ENCODE peak calls at places on chromosomes 2 and 18, in nine cellular contexts. M is OCI-LY7; R is Calu3; B is activated naive CD4-positive, alpha-beta T cell treated with anti-CD3 and anti-CD28 coated beads, Interleukin-2, amount 10 ng/mL, durations not matched to agents 7 days and 5 days; T is HCEC 1CT; L is NCI-H1694 treated with DMSO at 0.1 percent for 48 hours; N is left ventricle myocardium inferior; P is BJ; G is esophagus squamous epithelium. X is an unnamed sample.
A peak's percentile ranks its signal among the peaks of the same experiment; 100 is the strongest.

GRCh38 chr18:74331404-74331803 is 15.8 kb downstream of the C18orf63 start:
- DNase-seq in M (no peak), R (peak; percentile 24), B (no peak), T (peak; percentile 57), L (no peak), N (no peak), P (peak; percentile 5), G (no peak), X (no peak)

GRCh38 chr2:221629478-221629877 is 57.4 kb upstream of the EPHA4 start:
- DNase-seq in M (no peak), R (peak; percentile 7), B (no peak), T (peak; percentile 85), L (no peak), N (no peak), P (peak; percentile 54), G (no peak), X (no peak)

GRCh38 chr2:239389414-239390329 is 11.1 kb downstream of the HDAC4 start:
- DNase-seq in M (no peak), R (no peak), B (no peak), T (no peak), L (no peak), N (no peak), P (no peak), G (no peak), X (no peak)

GRCh38 chr18:63311481-63312409 is 7.8 kb downstream of the BCL2 start:
- DNase-seq in M (no peak), R (no peak), B (no peak), T (no peak), L (no peak), N (no peak), P (no peak), G (no peak), X (no peak)

GRCh38 chr2:96264656-96265348 is 995 bp downstream of the TMEM127 start:
- DNase-seq in M (peak; percentile 81), R (peak; percentile 46), B (peak; percentile 59), T (peak; percentile 13), L (peak; percentile 8), N (no peak), P (no peak), G (no peak), X (peak; percentile 18)

GRCh38 chr2:43426305-43427031 is 169.4 kb downstream of the THADA start:
- DNase-seq in M (peak; percentile 89), R (peak; percentile 73), B (peak; percentile 85), T (peak; percentile 95), L (no peak), N (no peak), P (peak; percentile 98), G (no peak), X (no peak)

GRCh38 chr2:60499651-60500300 is 53.7 kb downstream of the BCL11A start:
- DNase-seq in M (no peak), R (no peak), B (no peak), T (no peak), L (peak; percentile 88), N (peak; percentile 40), P (no peak), G (no peak), X (peak; percentile 38)

GRCh38 chr2:72980535-72981217 is 63.4 kb downstream of the EMX1 start:
- DNase-seq in M (no peak), R (no peak), B (no peak), T (no peak), L (no peak), N (no peak), P (no peak), G (no peak), X (no peak)

GRCh38 chr2:95350320-95351079 is 52.0 kb upstream of the FAHD2A start:
- DNase-seq in M (no peak), R (no peak), B (peak; percentile 16), T (no peak), L (no peak), N (no peak), P (no peak), G (no peak), X (no peak)

GRCh38 chr2:129904532-129905446 is 74.7 kb upstream of the RAB6C start:
- DNase-seq in M (no peak), R (no peak), B (no peak), T (no peak), L (no peak), N (no peak), P (no peak), G (no peak), X (no peak)

GRCh38 chr2:86521922-86522321 is 41.3 kb downstream of the CHMP3 start:
- DNase-seq in M (no peak), R (no peak), B (no peak), T (no peak), L (no peak), N (no peak), P (no peak), G (no peak), X (no peak)

GRCh38 chr2:108323619-108324018 is 34.9 kb downstream of the SULT1C2 start:
- DNase-seq in M (no peak), R (no peak), B (no peak), T (peak; percentile 69), L (no peak), N (no peak), P (no peak), G (no peak), X (no peak)

GRCh38 chr2:237581751-237582746 is 8.5 kb downstream of the RAB17 start:
- DNase-seq in M (peak; percentile 62), R (no peak), B (peak; percentile 67), T (peak; percentile 42), L (peak; percentile 52), N (peak; percentile 81), P (no peak), G (no peak), X (no peak)

GRCh38 chr2:149849133-149849532 is 261.6 kb upstream of the MMADHC start:
- DNase-seq in M (no peak), R (no peak), B (no peak), T (no peak), L (no peak), N (no peak), P (no peak), G (no peak), X (no peak)

GRCh38 chr2:42910657-42911405 is 118.4 kb upstream of the HAAO start:
- DNase-seq in M (no peak), R (no peak), B (no peak), T (no peak), L (no peak), N (no peak), P (no peak), G (no peak), X (no peak)

GRCh38 chr2:20378891-20379519 is 28.4 kb upstream of the PUM2 start:
- DNase-seq in M (no peak), R (peak; percentile 83), B (no peak), T (peak; percentile 82), L (peak; percentile 86), N (peak; percentile 86), P (peak; percentile 58), G (no peak), X (peak; percentile 50)

GRCh38 chr2:157256621-157257020 is 884 bp upstream of the GALNT5 start:
- DNase-seq in M (no peak), R (no peak), B (no peak), T (peak; percentile 44), L (no peak), N (no peak), P (no peak), G (no peak), X (no peak)

GRCh38 chr2:234164499-234165409 is 114.3 kb downstream of the SPP2 start:
- DNase-seq in M (peak; percentile 78), R (no peak), B (peak; percentile 59), T (no peak), L (no peak), N (no peak), P (no peak), G (no peak), X (no peak)

GRCh38 chr2:197571622-197572271 is 55.9 kb downstream of the MOB4 start:
- DNase-seq in M (no peak), R (no peak), B (no peak), T (peak; percentile 64), L (no peak), N (no peak), P (no peak), G (no peak), X (peak; percentile 3)

GRCh38 chr2:176455865-176456291 is 186.6 kb downstream of the MTX2 start:
- DNase-seq in M (no peak), R (no peak), B (no peak), T (peak; percentile 81), L (no peak), N (peak; percentile 68), P (no peak), G (no peak), X (no peak)

GRCh38 chr2:238974061-238974460 is 126.2 kb downstream of the TWIST2 start:
- DNase-seq in M (no peak), R (no peak), B (no peak), T (peak; percentile 66), L (no peak), N (no peak), P (no peak), G (no peak), X (no peak)

GRCh38 chr18:68800075-68800474 is 2.2 kb downstream of the CCDC102B start:
- DNase-seq in M (no peak), R (no peak), B (no peak), T (no peak), L (no peak), N (no peak), P (no peak), G (no peak), X (no peak)

GRCh38 chr18:74373428-74373827 is 57.8 kb downstream of the C18orf63 start:
- DNase-seq in M (no peak), R (no peak), B (peak; percentile 71), T (no peak), L (no peak), N (no peak), P (no peak), G (no peak), X (no peak)

GRCh38 chr2:10258326-10258725 is 44.4 kb upstream of the HPCAL1 start:
- DNase-seq in M (no peak), R (no peak), B (no peak), T (no peak), L (no peak), N (no peak), P (no peak), G (no peak), X (no peak)

GRCh38 chr2:134261398-134262131 is 7.7 kb downstream of the MGAT5 start:
- DNase-seq in M (peak; percentile 75), R (no peak), B (no peak), T (no peak), L (no peak), N (no peak), P (no peak), G (no peak), X (no peak)

GRCh38 chr2:216619411-216620393 is 13.5 kb upstream of the IGFBP2 start:
- DNase-seq in M (no peak), R (no peak), B (peak; percentile 39), T (no peak), L (peak; percentile 96), N (no peak), P (no peak), G (no peak), X (peak; percentile 80)

GRCh38 chr2:28991462-28991861 is 10.4 kb downstream of the TOGARAM2 start:
- DNase-seq in M (no peak), R (no peak), B (no peak), T (no peak), L (no peak), N (no peak), P (no peak), G (no peak), X (no peak)

GRCh38 chr18:78716022-78716421 is 263.6 kb upstream of the SALL3 start:
- DNase-seq in M (no peak), R (no peak), B (no peak), T (no peak), L (no peak), N (no peak), P (no peak), G (no peak), X (no peak)

GRCh38 chr18:44309185-44309584 is 371.5 kb upstream of the SETBP1 start:
- DNase-seq in M (no peak), R (no peak), B (no peak), T (no peak), L (no peak), N (no peak), P (peak; percentile 24), G (no peak), X (no peak)

GRCh38 chr2:128261245-128262128 is 57.2 kb downstream of the HS6ST1 start:
- DNase-seq in M (no peak), R (no peak), B (no peak), T (no peak), L (no peak), N (no peak), P (no peak), G (no peak), X (no peak)

GRCh38 chr2:74745766-74746165 is 88.2 kb upstream of the HK2 start:
- DNase-seq in M (no peak), R (no peak), B (no peak), T (no peak), L (no peak), N (no peak), P (no peak), G (no peak), X (no peak)

X was measured in NCI-H2171.